ENCODE peak calls at places on chromosome 6, in five cellular contexts. A, O, H, J and G are unnamed samples.

GRCh38 chr6:116008470-116009229 is 52.0 kb downstream of the FRK start:
- DNase-seq in O (no peak), A (no peak), J (no peak), H (peak), G (no peak)

GRCh38 chr6:2993755-2994317 is 5.9 kb upstream of the NQO2 start:
- DNase-seq in O (no peak), A (no peak), J (no peak), H (no peak), G (no peak)

GRCh38 chr6:15340105-15340601 is 94.3 kb downstream of the JARID2 start:
- DNase-seq in H (no peak), A (no peak), O (no peak), J (no peak), G (no peak)

GRCh38 chr6:13709698-13710551 is 1.7 kb downstream of the RANBP9 start:
- DNase-seq in O (no peak), H (peak), J (no peak), A (no peak), G (peak)

GRCh38 chr6:11526156-11526505 is 11.4 kb upstream of the TMEM170B start:
- DNase-seq in H (no peak), O (no peak), A (no peak), J (no peak), G (no peak)

GRCh38 chr6:127824061-127824460 is 76.8 kb downstream of the THEMIS start:
- DNase-seq in A (no peak), O (no peak), J (no peak), H (peak), G (no peak)

GRCh38 chr6:165925474-165926156 is 242.0 kb downstream of the TBXT start:
- DNase-seq in A (no peak), J (no peak), H (peak), O (no peak), G (no peak)

GRCh38 chr6:18371010-18371409 is 16.1 kb upstream of the RNF144B start:
- DNase-seq in A (no peak), O (no peak), J (no peak), H (no peak), G (no peak)

GRCh38 chr6:18277181-18278006 is 13.1 kb upstream of the DEK start:
- DNase-seq in A (no peak), J (no peak), H (no peak), O (no peak), G (no peak)

GRCh38 chr6:144216668-144217218 is 66.4 kb downstream of the STX11 start:
- DNase-seq in O (peak), H (no peak), A (no peak), J (no peak), G (no peak)

GRCh38 chr6:96015791-96016776 is at the start of gene FUT9:
- DNase-seq in A (peak), H (no peak), J (peak), O (no peak), G (peak)

GRCh38 chr6:10190042-10190441 is 224.8 kb downstream of the TFAP2A start:
- DNase-seq in O (no peak), J (no peak), A (no peak), H (no peak), G (peak)

GRCh38 chr6:67047996-67048395 is 1341.0 kb upstream of the EYS start:
- DNase-seq in H (no peak), O (no peak), J (no peak), A (no peak), G (no peak)

GRCh38 chr6:33914519-33915120 is 110.8 kb upstream of the MLN start:
- DNase-seq in A (no peak), O (no peak), H (no peak), J (no peak), G (no peak)

DNA sequence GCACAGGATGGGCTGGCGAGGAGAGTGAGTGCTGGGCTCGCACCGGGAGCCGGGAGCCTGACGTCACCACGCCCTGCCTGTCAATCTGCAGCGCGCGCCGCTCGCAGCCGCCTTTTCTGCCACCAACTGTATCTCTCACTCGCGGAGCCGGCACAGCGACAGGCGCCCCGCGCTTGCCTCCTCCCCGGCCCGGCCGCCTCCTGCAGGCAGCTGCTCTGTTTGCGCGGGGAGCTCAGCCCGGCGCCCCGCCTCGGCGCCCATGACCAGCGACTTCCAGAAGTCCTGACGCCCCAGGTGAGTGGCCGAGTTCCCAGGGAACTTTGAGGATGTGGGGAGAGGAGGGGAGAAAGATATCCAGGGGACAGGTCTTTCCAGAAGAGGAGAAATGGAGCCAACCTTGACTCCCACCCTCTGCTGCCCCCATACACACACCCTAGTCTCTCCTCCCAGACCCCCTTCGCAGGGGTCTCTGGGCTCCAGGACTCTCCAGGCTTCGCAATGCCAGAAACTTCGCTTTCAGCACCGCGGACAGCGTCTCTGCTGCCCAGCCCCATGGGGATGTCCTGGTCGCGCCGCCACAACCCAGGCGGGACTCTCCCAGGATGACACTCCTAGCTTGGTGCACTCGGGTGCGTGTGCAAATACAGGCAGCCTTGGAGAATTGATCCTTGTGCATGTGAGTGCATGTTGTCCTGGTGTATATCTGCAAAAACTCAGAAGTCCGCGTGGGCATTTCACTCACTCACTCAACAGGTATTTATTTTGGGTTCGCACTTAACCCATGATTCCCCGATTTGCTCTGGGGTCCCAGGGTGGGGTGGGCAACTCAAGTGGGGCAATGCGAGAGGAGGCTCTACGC is at the start of gene GPR6:
- DNase-seq in J (peak), A (peak), H (peak), O (no peak), G (no peak)
- H3K4me3 ChIP-seq in J (no peak), A (no peak), H (no peak), O (no peak), G (no peak)

DNA sequence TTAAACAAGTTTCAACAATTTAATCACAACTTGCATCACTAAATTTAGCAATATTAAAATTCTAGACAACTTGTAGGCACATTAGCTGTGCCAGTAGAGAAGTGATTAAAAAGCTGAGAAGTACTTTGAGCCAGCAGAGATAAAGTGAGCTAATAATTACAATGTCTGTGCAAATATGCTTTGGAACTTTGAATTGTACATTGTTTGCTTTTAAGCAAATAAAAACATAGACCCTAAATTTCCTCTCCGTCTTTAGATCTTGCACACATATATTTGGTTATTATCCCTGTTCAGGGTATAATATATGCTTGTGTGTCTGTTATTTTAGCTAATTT is 44.2 kb upstream of the DEFB112 start:
- DNase-seq in H (no peak), O (no peak), J (no peak), A (no peak), G (no peak)
- H3K4me3 ChIP-seq in H (no peak), O (no peak), J (no peak), A (no peak), G (no peak)

GRCh38 chr6:78577585-78577984 is 289.8 kb upstream of the IRAK1BP1 start:
- DNase-seq in A (no peak), J (no peak), O (no peak), H (no peak), G (no peak)
- H3K4me3 ChIP-seq in A (no peak), J (no peak), O (no peak), H (no peak), G (no peak)

GRCh38 chr6:97668716-97669115 is 385.7 kb upstream of the MMS22L start:
- DNase-seq in J (no peak), O (no peak), H (no peak), A (no peak), G (no peak)
- H3K4me3 ChIP-seq in J (no peak), O (no peak), H (no peak), A (no peak), G (no peak)

GRCh38 chr6:30497714-30498113 is 8.4 kb downstream of the HLA-E start:
- DNase-seq in O (no peak), J (no peak), H (no peak), A (no peak), G (no peak)

GRCh38 chr6:30495993-30496392 is 6.7 kb downstream of the HLA-E start:
- DNase-seq in J (no peak), H (no peak), A (no peak), O (no peak), G (no peak)

GRCh38 chr6:30500421-30501069 is 11.2 kb downstream of the HLA-E start:
- DNase-seq in J (no peak), A (no peak), O (no peak), H (peak), G (no peak)
- H3K4me3 ChIP-seq in J (no peak), A (no peak), O (no peak), H (no peak), G (no peak)

GRCh38 chr6:42726485-42727083 is 4.2 kb upstream of the PRPH2 start:
- DNase-seq in H (peak), A (peak), O (peak), J (peak), G (peak)
- H3K4me3 ChIP-seq in H (peak), A (no peak), O (peak), J (peak), G (no peak)

GRCh38 chr6:160782228-160782627 is 80.2 kb downstream of the PLG start:
- DNase-seq in A (no peak), J (no peak), H (no peak), O (no peak), G (no peak)
- H3K4me3 ChIP-seq in A (no peak), J (no peak), H (no peak), O (no peak), G (no peak)

DNA sequence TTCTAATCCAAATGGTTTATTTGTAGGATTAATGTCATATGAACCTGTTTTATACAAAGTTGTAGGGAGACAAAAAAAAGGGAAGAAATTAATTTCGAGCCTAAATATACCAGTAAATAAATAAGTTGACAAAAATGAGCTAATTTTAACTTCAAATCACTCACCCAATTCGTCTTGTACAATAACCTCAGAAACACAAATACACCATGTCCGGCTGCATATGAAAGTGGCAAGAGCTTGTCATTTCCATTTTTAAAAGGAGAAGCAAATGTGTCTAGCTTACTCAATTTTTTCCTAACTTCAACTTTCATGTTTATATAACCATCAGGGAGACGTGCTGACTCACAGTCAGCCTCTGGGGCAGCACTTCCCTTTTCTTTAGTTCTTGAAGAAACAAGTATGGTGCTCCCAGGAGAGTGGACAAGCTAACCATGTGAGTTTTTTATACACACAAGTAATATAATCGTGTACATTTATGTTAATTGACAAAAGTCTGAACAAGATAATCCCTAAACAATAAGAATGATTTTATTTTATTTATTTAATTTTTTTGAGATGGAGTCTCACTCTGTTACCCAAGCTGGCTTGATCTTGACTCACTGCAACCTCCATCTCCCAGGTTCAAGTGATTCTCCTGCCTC is 55.5 kb upstream of the SGK1 start:
- DNase-seq in A (peak), J (no peak), H (peak), O (no peak), G (peak)
- H3K4me3 ChIP-seq in A (no peak), J (no peak), H (no peak), O (no peak), G (no peak)

GRCh38 chr6:149218471-149218870 is 99.0 kb upstream of the TAB2 start:
- DNase-seq in J (no peak), A (no peak), O (no peak), H (no peak), G (no peak)
- H3K4me3 ChIP-seq in J (no peak), A (no peak), O (no peak), H (no peak), G (no peak)